ENCODE peak calls at places on chromosomes 3 and 15, in ten cellular contexts. I is cardiac muscle cell; F is breast epithelium; W is HepG2; C is transverse colon; R is CD8-positive, alpha-beta T cell; U is left ventricle myocardium inferior; D is IMR-90; A is CD8-positive, alpha-beta memory T cell; V is GM23248. X is an unnamed sample.

GRCh38 chr3:33035596-33035995 is 61.4 kb downstream of the GLB1 start:
- DNase-seq in I (no peak), W (no peak), A (no peak), C (no peak), U (no peak), V (peak; percentile 57), F (no peak), R (no peak), D (peak; percentile 70), X (no peak)

GRCh38 chr3:135907422-135908165 is 57.9 kb upstream of the PPP2R3A start:
- DNase-seq in U (no peak), F (no peak), R (no peak), C (no peak), A (no peak), W (no peak), V (no peak), I (no peak), D (no peak), X (no peak)

GRCh38 chr3:55417211-55417610 is 69.9 kb downstream of the WNT5A start:
- DNase-seq in A (no peak), V (no peak), F (no peak), R (no peak), U (no peak), W (no peak), C (no peak), I (no peak), D (no peak), X (no peak)

GRCh38 chr3:185764168-185764988 is 60.5 kb downstream of the IGF2BP2 start:
- DNase-seq in D (peak; percentile 54), U (no peak), A (no peak), V (peak; percentile 81), I (no peak), F (no peak), C (no peak), W (no peak), R (no peak), X (no peak)

GRCh38 chr15:43514241-43515057 is 3.0 kb upstream of the MAP1A start:
- DNase-seq in I (peak; percentile 62), W (peak; percentile 31), U (peak; percentile 74), D (peak; percentile 49), V (peak; percentile 68), A (no peak), R (peak; percentile 20), F (no peak), C (peak; percentile 22), X (peak; percentile 73)

GRCh38 chr3:55735976-55736375 is 248.9 kb upstream of the WNT5A start:
- DNase-seq in A (no peak), C (no peak), U (no peak), R (no peak), I (no peak), D (peak; percentile 11), F (no peak), V (no peak), W (no peak), X (no peak)

GRCh38 chr3:13045904-13046568 is 27.2 kb downstream of the IQSEC1 start:
- DNase-seq in R (no peak), U (no peak), D (no peak), W (no peak), F (no peak), I (no peak), A (no peak), C (peak; percentile 59), V (no peak), X (no peak)

GRCh38 chr3:112653209-112653871 is 12.4 kb upstream of the CCDC80 start:
- DNase-seq in A (no peak), I (no peak), V (peak; percentile 97), R (no peak), F (no peak), W (no peak), U (no peak), C (no peak), D (peak; percentile 98), X (no peak)

GRCh38 chr3:152446495-152446894 is 177.8 kb downstream of the MBNL1 start:
- DNase-seq in I (no peak), C (no peak), D (no peak), U (no peak), F (no peak), V (no peak), W (no peak), A (no peak), R (no peak), X (peak; percentile 51)

GRCh38 chr3:183180105-183180763 is 17.7 kb upstream of the LAMP3 start:
- DNase-seq in U (no peak), D (no peak), V (peak; percentile 13), W (no peak), C (no peak), A (no peak), F (no peak), I (peak; percentile 15), R (no peak), X (no peak)

GRCh38 chr3:73773228-73773627 is 148.5 kb upstream of the PDZRN3 start:
- DNase-seq in U (no peak), V (no peak), I (no peak), F (no peak), W (no peak), A (no peak), R (no peak), C (no peak), D (no peak), X (no peak)

GRCh38 chr3:75171632-75172230 is 492.4 kb upstream of the FRG2C start:
- DNase-seq in U (no peak), A (no peak), V (peak; percentile 48), W (no peak), D (peak; percentile 6), R (no peak), C (no peak), F (no peak), I (no peak), X (no peak)

GRCh38 chr15:73387507-73388255 is 18.9 kb upstream of the HCN4 start:
- DNase-seq in A (no peak), D (peak; percentile 61), U (no peak), R (no peak), V (peak; percentile 59), I (peak; percentile 34), W (no peak), C (no peak), F (no peak), X (no peak)

GRCh38 chr3:56917740-56918568 is 116.2 kb upstream of the ARHGEF3 start:
- DNase-seq in C (peak; percentile 39), R (no peak), U (no peak), F (no peak), W (no peak), D (no peak), A (no peak), V (no peak), I (no peak), X (no peak)

GRCh38 chr3:128550471-128551126 is 57.6 kb upstream of the GATA2 start:
- DNase-seq in F (peak; percentile 42), R (no peak), U (no peak), C (no peak), V (no peak), I (no peak), D (no peak), W (no peak), A (no peak), X (no peak)

GRCh38 chr3:162538466-162538865 is 1041.9 kb downstream of the OTOL1 start:
- DNase-seq in A (no peak), W (no peak), V (no peak), C (no peak), R (no peak), D (no peak), U (no peak), F (no peak), I (no peak), X (no peak)

GRCh38 chr3:157333551-157333991 is 103.1 kb upstream of the PTX3 start:
- DNase-seq in C (no peak), V (peak; percentile 82), U (no peak), D (peak; percentile 90), R (no peak), F (no peak), W (no peak), A (no peak), I (no peak), X (no peak)

GRCh38 chr15:58330836-58331561 is 100.8 kb upstream of the LIPC start:
- DNase-seq in A (no peak), R (no peak), C (no peak), W (peak; percentile 6), U (no peak), D (no peak), F (no peak), V (peak; percentile 34), I (no peak), X (no peak)

GRCh38 chr3:186985713-186986364 is 55.5 kb downstream of the ST6GAL1 start:
- DNase-seq in W (no peak), U (no peak), D (no peak), V (no peak), A (no peak), C (no peak), F (no peak), R (no peak), I (no peak), X (no peak)
- H3K4me1 ChIP-seq in W (peaks cover 37% of the 10 kb centered on the region), U (peaks cover 73% of the 10 kb centered on the region), D (peaks cover 1% of the 10 kb centered on the region), V (no peaks in the 10 kb centered on the region), A (no peaks in the 10 kb centered on the region), C (no peaks in the 10 kb centered on the region), F (no peaks in the 10 kb centered on the region), R (peaks cover 3% of the 10 kb centered on the region), I (peaks cover 32% of the 10 kb centered on the region), X (peaks cover 27% of the 10 kb centered on the region)

DNA sequence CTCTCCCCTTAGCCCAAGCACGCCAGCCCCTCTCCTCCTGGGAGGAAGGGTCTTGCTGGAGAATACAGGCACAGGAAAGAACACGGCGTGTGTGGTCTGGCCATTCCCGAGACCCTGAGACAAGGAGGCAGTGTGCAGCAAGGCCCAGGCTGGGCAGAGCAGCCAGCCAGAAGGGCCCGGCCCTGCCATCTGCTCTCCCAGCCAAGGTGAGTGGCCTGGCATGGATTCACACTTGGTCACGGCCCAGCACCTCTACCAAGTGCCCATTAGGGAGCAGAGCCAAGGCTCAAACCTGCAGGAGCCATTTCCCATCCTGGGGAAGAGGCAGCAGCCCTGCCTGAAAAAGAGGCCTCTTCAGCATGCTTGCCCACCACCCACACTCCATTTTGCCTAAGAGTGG is 28.6 kb downstream of the MEGF11 start:
- DNase-seq in C (no peak), W (no peak), R (no peak), A (no peak), D (no peak), U (peak; percentile 16), F (no peak), V (no peak), I (no peak), X (no peak)
- H3K27me3 ChIP-seq in C (peaks cover 6% of the 10 kb centered on the region), W (peaks cover 32% of the 10 kb centered on the region), R (no peaks in the 10 kb centered on the region), A (no peaks in the 10 kb centered on the region), D (peaks cover 40% of the 10 kb centered on the region), U (peaks cover 53% of the 10 kb centered on the region), F (no peaks in the 10 kb centered on the region), V (peaks cover 34% of the 10 kb centered on the region), I (no peaks in the 10 kb centered on the region), X (no peaks in the 10 kb centered on the region)

GRCh38 chr15:84823580-84823878 is 6.4 kb downstream of the ALPK3 start:
- DNase-seq in I (no peak), R (no peak), C (no peak), W (no peak), D (no peak), A (no peak), U (no peak), F (no peak), V (no peak), X (no peak)
- H3K4me1 ChIP-seq in I (peaks cover 32% of the 10 kb centered on the region), R (no peaks in the 10 kb centered on the region), C (peaks cover 5% of the 10 kb centered on the region), W (peaks cover 66% of the 10 kb centered on the region), D (no peaks in the 10 kb centered on the region), A (peaks cover under 1% of the 10 kb centered on the region), U (peaks cover 100% of the 10 kb centered on the region), F (peaks cover 3% of the 10 kb centered on the region), V (no peaks in the 10 kb centered on the region), X (peaks cover 99% of the 10 kb centered on the region)

DNA sequence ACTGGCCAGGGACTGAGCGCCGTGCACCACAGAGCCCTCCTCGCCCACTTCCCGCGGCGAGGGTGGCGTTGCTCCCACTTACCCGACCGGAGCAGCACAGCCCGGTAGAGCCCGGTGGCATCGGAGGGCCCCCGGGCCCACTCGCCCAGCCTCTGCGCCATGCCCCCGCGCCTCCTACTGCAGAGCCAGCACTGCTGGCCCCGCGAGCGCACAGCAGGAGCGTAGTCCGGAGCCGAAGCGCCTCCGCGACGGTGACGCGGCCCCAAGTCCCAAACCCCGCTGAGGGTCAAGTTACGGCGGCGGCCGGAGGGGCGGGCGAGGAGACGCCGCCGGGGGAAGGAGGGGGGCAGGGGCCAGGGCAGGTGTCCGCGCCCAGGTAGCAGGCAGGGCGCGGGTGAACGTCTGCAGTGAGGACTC is 9.6 kb upstream of the FAM107A start:
- DNase-seq in D (no peak), W (no peak), V (no peak), A (no peak), R (no peak), F (no peak), C (no peak), U (no peak), I (peak; percentile 70), X (no peak)
- H3K27me3 ChIP-seq in D (peaks cover 30% of the 10 kb centered on the region), W (peaks cover 9% of the 10 kb centered on the region), V (peaks cover 20% of the 10 kb centered on the region), A (peaks cover 18% of the 10 kb centered on the region), R (peaks cover 6% of the 10 kb centered on the region), F (peaks cover 6% of the 10 kb centered on the region), C (peaks cover 28% of the 10 kb centered on the region), U (peaks cover 7% of the 10 kb centered on the region), I (peaks cover 60% of the 10 kb centered on the region), X (peaks cover 7% of the 10 kb centered on the region)